ENCODE peak calls at places on chromosome 14, in eight cellular contexts. N is H1; S is activated CD4-positive, alpha-beta memory T cell treated with anti-CD3 and anti-CD28 coated beads, Interleukin-2, amount 10 ng/mL, durations not matched to agents 7 days and 5 days; K is dorsolateral prefrontal cortex; Q is NCI-H187; G is SW 1271; J is NCI-H1694 treated with DMSO at 0.1 percent for 48 hours; V is A172. Z is an unnamed sample.
A peak's percentile ranks its signal among the peaks of the same experiment; 100 is the strongest.

GRCh38 chr14:34340226-34340625 is 121.8 kb downstream of the SPTSSA start:
- DNase-seq in Q (no peak), G (no peak), V (no peak), K (no peak), J (no peak), S (no peak), N (no peak), Z (no peak)

GRCh38 chr14:48616941-48617340 is 941.5 kb upstream of the MDGA2 start:
- DNase-seq in Q (no peak), V (no peak), K (no peak), S (no peak), J (no peak), G (no peak), N (no peak), Z (no peak)

GRCh38 chr14:99229654-99230215 is 42.3 kb downstream of the BCL11B start:
- DNase-seq in Q (no peak), N (no peak), K (no peak), V (no peak), J (no peak), S (no peak), G (no peak), Z (no peak)

GRCh38 chr14:58428011-58428807 is 690 bp downstream of the KIAA0586 start:
- DNase-seq in G (peak; percentile 23), S (peak; percentile 23), J (peak; percentile 37), N (no peak), K (no peak), V (peak; percentile 19), Q (no peak), Z (no peak)

GRCh38 chr14:59358105-59358504 is 107.1 kb downstream of the GPR135 start:
- DNase-seq in V (peak; percentile 82), K (no peak), N (peak; percentile 49), G (peak; percentile 36), Q (no peak), S (no peak), J (no peak), Z (peak; percentile 85)

GRCh38 chr14:23252420-23253333 is 14.9 kb downstream of the RNF212B start:
- DNase-seq in V (no peak), S (no peak), J (no peak), K (no peak), G (no peak), N (peak; percentile 39), Q (no peak), Z (no peak)

GRCh38 chr14:95524706-95525512 is 8.5 kb upstream of the SYNE3 start:
- DNase-seq in S (no peak), V (no peak), G (no peak), Q (no peak), N (no peak), J (no peak), K (no peak), Z (peak; percentile 53)

GRCh38 chr14:50359631-50360030 is 37.0 kb downstream of the CDKL1 start:
- DNase-seq in S (no peak), N (no peak), G (no peak), J (no peak), K (no peak), V (no peak), Q (no peak), Z (no peak)

GRCh38 chr14:96055753-96056508 is 16.8 kb downstream of the C14orf132 start:
- DNase-seq in J (no peak), V (no peak), G (no peak), N (no peak), K (peak; percentile 74), S (peak; percentile 8), Q (no peak), Z (no peak)

GRCh38 chr14:21091784-21092146 is 6.7 kb downstream of the ZNF219 start:
- DNase-seq in G (no peak), K (no peak), N (no peak), Q (no peak), S (no peak), J (no peak), V (no peak), Z (no peak)

GRCh38 chr14:58812050-58812690 is 174.4 kb downstream of the DACT1 start:
- DNase-seq in Q (no peak), G (no peak), S (no peak), J (peak; percentile 59), V (no peak), N (no peak), K (no peak), Z (no peak)

GRCh38 chr14:60642790-60643397 is 6.4 kb downstream of the SIX1 start:
- DNase-seq in K (no peak), G (no peak), S (no peak), N (no peak), Q (no peak), V (no peak), J (no peak), Z (no peak)

GRCh38 chr14:99093532-99094517 is 178.2 kb downstream of the BCL11B start:
- DNase-seq in J (no peak), G (no peak), K (no peak), V (no peak), Q (no peak), N (no peak), S (no peak), Z (no peak)

GRCh38 chr14:35944847-35945246 is 118.7 kb downstream of the BRMS1L start:
- DNase-seq in V (peak; percentile 8), Q (no peak), N (peak; percentile 21), K (no peak), J (no peak), G (no peak), S (no peak), Z (no peak)

GRCh38 chr14:90500665-90501370 is 104.0 kb downstream of the CALM1 start:
- DNase-seq in N (no peak), Q (no peak), V (no peak), S (no peak), J (no peak), G (no peak), K (peak; percentile 26), Z (no peak)

GRCh38 chr14:75454963-75455546 is 27.2 kb downstream of the JDP2 start:
- DNase-seq in G (no peak), Q (no peak), N (no peak), S (no peak), J (no peak), V (peak; percentile 7), K (peak; percentile 31), Z (peak; percentile 87)

GRCh38 chr14:65478596-65478995 is 66.1 kb downstream of the FUT8 start:
- DNase-seq in J (no peak), K (no peak), Q (no peak), V (peak; percentile 74), N (no peak), G (no peak), S (no peak), Z (no peak)

GRCh38 chr14:72726444-72726843 is 167.5 kb downstream of the DPF3 start:
- DNase-seq in G (no peak), S (no peak), K (no peak), J (no peak), V (no peak), N (no peak), Q (no peak), Z (no peak)

GRCh38 chr14:91119556-91120311 is 5.9 kb downstream of the DGLUCY start:
- DNase-seq in G (no peak), V (peak; percentile 63), J (no peak), S (no peak), Q (no peak), N (no peak), K (no peak), Z (peak; percentile 59)

GRCh38 chr14:31319701-31320100 is 100.6 kb downstream of the HEATR5A start:
- DNase-seq in S (no peak), Q (no peak), K (no peak), J (no peak), N (no peak), G (no peak), V (no peak), Z (no peak)

GRCh38 chr14:96345669-96346068 is 17.5 kb downstream of the ATG2B start:
- DNase-seq in J (no peak), G (no peak), Q (no peak), V (no peak), S (no peak), N (no peak), K (no peak), Z (no peak)

GRCh38 chr14:105541218-105541617 is 14.8 kb downstream of the TMEM121 start:
- DNase-seq in N (no peak), J (no peak), K (peak; percentile 22), S (no peak), Q (no peak), G (no peak), V (no peak), Z (no peak)

GRCh38 chr14:72664651-72665050 is 229.2 kb downstream of the DPF3 start:
- DNase-seq in V (no peak), N (no peak), G (no peak), Q (no peak), S (no peak), K (no peak), J (no peak), Z (no peak)

GRCh38 chr14:55914771-55915170 is 203.4 kb upstream of the PELI2 start:
- DNase-seq in V (no peak), J (no peak), G (no peak), S (no peak), N (no peak), K (no peak), Q (no peak), Z (no peak)

GRCh38 chr14:105492051-105492965 is 1.3 kb downstream of the TEDC1 start:
- DNase-seq in J (no peak), G (no peak), S (no peak), Q (no peak), K (no peak), N (no peak), V (no peak), Z (no peak)

GRCh38 chr14:37056473-37056872 is 115.9 kb downstream of the SLC25A21 start:
- DNase-seq in K (no peak), J (no peak), V (peak; percentile 64), Q (no peak), N (peak; percentile 21), G (no peak), S (no peak), Z (no peak)

GRCh38 chr14:71193663-71194062 is 286.4 kb downstream of the PCNX1 start:
- DNase-seq in Q (no peak), K (no peak), J (no peak), N (no peak), G (no peak), V (no peak), S (no peak), Z (no peak)

GRCh38 chr14:67940894-67941455 is 121.4 kb downstream of the RAD51B start:
- DNase-seq in Q (no peak), G (no peak), K (no peak), N (no peak), J (no peak), S (no peak), V (peak; percentile 35), Z (no peak)

GRCh38 chr14:74649673-74650072 is 37.6 kb upstream of the LTBP2 start:
- DNase-seq in V (no peak), G (no peak), K (no peak), J (no peak), N (no peak), Q (no peak), S (no peak), Z (no peak)

GRCh38 chr14:101721951-101722661 is 39.4 kb upstream of the PPP2R5C start:
- DNase-seq in S (peak; percentile 89), J (no peak), N (no peak), G (peak; percentile 92), V (peak; percentile 78), Q (no peak), K (no peak), Z (peak; percentile 64)